ENCODE peak calls at places on chromosomes 2 and 18, in nine cellular contexts. Z is adrenal gland, R is ovary, S is sigmoid colon, E is neural progenitor cell, C is OCI-LY7, H is fibroblast of lung, L is K562, B is cardiac muscle cell. G is an unnamed sample.

GRCh38 chr2:120464448-120464931 is 118.6 kb downstream of the INHBB start:
- DNase-seq in E (no peak), S (no peak), H (no peak), R (no peak), L (no peak), B (no peak), C (no peak), Z (no peak), G (no peak)

GRCh38 chr2:169799555-169799954 is 884 bp downstream of the SSB start:
- DNase-seq in H (no peak), L (peak), Z (no peak), B (peak), R (no peak), S (no peak), C (peak), E (peak), G (no peak)

GRCh38 chr18:79447703-79448367 is 52.1 kb downstream of the NFATC1 start:
- DNase-seq in Z (no peak), C (no peak), S (no peak), H (peak), L (no peak), B (no peak), E (no peak), R (no peak), G (no peak)

GRCh38 chr18:30271716-30272115 is 770.8 kb downstream of the DSC3 start:
- DNase-seq in L (no peak), B (no peak), C (no peak), R (no peak), H (no peak), Z (no peak), S (no peak), E (peak), G (no peak)

GRCh38 chr18:26091047-26091630 is 726 bp upstream of the SS18 start:
- DNase-seq in S (peak), R (no peak), Z (peak), B (no peak), L (no peak), E (no peak), C (peak), H (no peak), G (no peak)

GRCh38 chr18:22276334-22276713 is 106.9 kb downstream of the GATA6 start:
- DNase-seq in E (no peak), S (no peak), Z (peak), R (no peak), B (no peak), H (no peak), L (no peak), C (no peak), G (no peak)

GRCh38 chr2:142140434-142140845 is 9.6 kb upstream of the LRP1B start:
- DNase-seq in B (peak), L (no peak), H (peak), Z (no peak), R (no peak), S (no peak), E (peak), C (peak), G (no peak)

GRCh38 chr18:48621815-48622555 is 83.2 kb downstream of the CTIF start:
- DNase-seq in R (no peak), S (no peak), H (no peak), E (no peak), Z (no peak), C (peak), B (no peak), L (no peak), G (no peak)

GRCh38 chr2:215793747-215794595 is 219.4 kb downstream of the MREG start:
- DNase-seq in E (no peak), Z (no peak), R (no peak), C (no peak), H (peak), B (peak), S (no peak), L (peak), G (no peak)

GRCh38 chr2:1541812-1542211 is 128.5 kb downstream of the TPO start:
- DNase-seq in S (no peak), C (no peak), Z (no peak), H (no peak), R (no peak), E (no peak), L (no peak), B (no peak), G (no peak)

GRCh38 chr2:214987261-214987660 is 151.2 kb downstream of the ABCA12 start:
- DNase-seq in S (no peak), Z (no peak), L (no peak), H (no peak), E (no peak), B (no peak), C (no peak), R (no peak), G (no peak)

GRCh38 chr18:13492314-13492713 is 234.0 kb downstream of the FAM210A start:
- DNase-seq in Z (no peak), H (no peak), E (no peak), L (no peak), R (no peak), C (no peak), S (no peak), B (no peak), G (peak)

GRCh38 chr2:128311755-128312341 is 6.8 kb downstream of the HS6ST1 start:
- DNase-seq in R (no peak), B (no peak), Z (peak), E (peak), C (no peak), H (no peak), L (no peak), S (peak), G (no peak)

GRCh38 chr2:233185320-233185719 is 66.2 kb upstream of the ATG16L1 start:
- DNase-seq in B (no peak), H (no peak), L (no peak), R (no peak), S (no peak), Z (no peak), E (no peak), C (no peak), G (no peak)

GRCh38 chr18:46322941-46323340 is 218.8 kb downstream of the HAUS1 start:
- DNase-seq in R (no peak), E (peak), B (no peak), C (no peak), H (no peak), S (no peak), L (no peak), Z (no peak), G (no peak)

GRCh38 chr18:40437517-40437916 is 1517.5 kb upstream of the PIK3C3 start:
- DNase-seq in H (peak), B (peak), C (no peak), S (no peak), L (no peak), E (no peak), R (no peak), Z (no peak), G (peak)

GRCh38 chr2:165646321-165646801 is 147.7 kb downstream of the GALNT3 start:
- DNase-seq in L (no peak), S (no peak), C (no peak), E (no peak), B (peak), H (peak), Z (no peak), R (no peak), G (peak)

GRCh38 chr2:31049913-31050588 is 88.2 kb downstream of the GALNT14 start:
- DNase-seq in Z (no peak), R (no peak), S (no peak), E (no peak), B (no peak), L (no peak), C (no peak), H (no peak), G (no peak)

GRCh38 chr2:33344230-33344629 is 132.2 kb upstream of the RASGRP3 start:
- DNase-seq in E (no peak), L (no peak), B (no peak), Z (no peak), R (no peak), H (no peak), S (no peak), C (no peak), G (no peak)

GRCh38 chr2:240812721-240813120 is 7.3 kb downstream of the KIF1A start:
- DNase-seq in B (no peak), R (no peak), L (no peak), Z (peak), C (no peak), S (no peak), E (no peak), H (no peak), G (no peak)

GRCh38 chr2:23287250-23287704 is 97.7 kb upstream of the KLHL29 start:
- DNase-seq in L (no peak), E (peak), S (peak), Z (peak), R (peak), H (peak), B (peak), C (no peak), G (no peak)

GRCh38 chr2:232556426-232556825 is 5.9 kb downstream of the EIF4E2 start:
- DNase-seq in L (no peak), R (no peak), E (no peak), S (no peak), C (no peak), Z (no peak), B (no peak), H (no peak), G (no peak)

GRCh38 chr18:36499938-36500337 is 202.4 kb downstream of the FHOD3 start:
- DNase-seq in S (no peak), L (no peak), Z (no peak), E (no peak), B (peak), C (no peak), R (no peak), H (no peak), G (no peak)

GRCh38 chr2:28406276-28407096 is 13.8 kb downstream of the FOSL2 start:
- DNase-seq in R (no peak), H (peak), S (peak), B (peak), E (no peak), L (no peak), Z (peak), C (no peak), G (no peak)

GRCh38 chr18:35076556-35076955 is 35.3 kb downstream of the MAPRE2 start:
- DNase-seq in B (peak), H (peak), S (no peak), C (no peak), Z (no peak), E (no peak), R (no peak), L (no peak), G (no peak)

GRCh38 chr2:220396287-220396686 is 768.9 kb downstream of the SLC4A3 start:
- DNase-seq in L (no peak), S (no peak), C (no peak), B (peak), E (no peak), R (no peak), Z (no peak), H (peak), G (no peak)

GRCh38 chr2:23009545-23010149 is 375.3 kb upstream of the KLHL29 start:
- DNase-seq in Z (peak), H (peak), E (no peak), L (no peak), C (no peak), S (peak), B (peak), R (no peak), G (no peak)

GRCh38 chr18:63757541-63757940 is 17.7 kb upstream of the SERPINB7 start:
- DNase-seq in R (no peak), B (no peak), H (no peak), Z (no peak), S (no peak), C (no peak), E (no peak), L (no peak), G (no peak)

GRCh38 chr2:128410035-128410757 is 91.5 kb upstream of the HS6ST1 start:
- DNase-seq in L (no peak), Z (peak), H (no peak), E (no peak), S (no peak), R (no peak), B (no peak), C (no peak), G (no peak)

GRCh38 chr2:72579595-72580180 is 246.1 kb downstream of the EXOC6B start:
- DNase-seq in L (no peak), E (peak), S (no peak), C (peak), R (no peak), B (peak), H (peak), Z (no peak), G (no peak)

GRCh38 chr2:174336403-174337336 is 1.9 kb downstream of the SP9 start:
- DNase-seq in Z (no peak), C (peak), L (peak), H (no peak), S (no peak), E (peak), B (no peak), R (no peak), G (peak)

DNA sequence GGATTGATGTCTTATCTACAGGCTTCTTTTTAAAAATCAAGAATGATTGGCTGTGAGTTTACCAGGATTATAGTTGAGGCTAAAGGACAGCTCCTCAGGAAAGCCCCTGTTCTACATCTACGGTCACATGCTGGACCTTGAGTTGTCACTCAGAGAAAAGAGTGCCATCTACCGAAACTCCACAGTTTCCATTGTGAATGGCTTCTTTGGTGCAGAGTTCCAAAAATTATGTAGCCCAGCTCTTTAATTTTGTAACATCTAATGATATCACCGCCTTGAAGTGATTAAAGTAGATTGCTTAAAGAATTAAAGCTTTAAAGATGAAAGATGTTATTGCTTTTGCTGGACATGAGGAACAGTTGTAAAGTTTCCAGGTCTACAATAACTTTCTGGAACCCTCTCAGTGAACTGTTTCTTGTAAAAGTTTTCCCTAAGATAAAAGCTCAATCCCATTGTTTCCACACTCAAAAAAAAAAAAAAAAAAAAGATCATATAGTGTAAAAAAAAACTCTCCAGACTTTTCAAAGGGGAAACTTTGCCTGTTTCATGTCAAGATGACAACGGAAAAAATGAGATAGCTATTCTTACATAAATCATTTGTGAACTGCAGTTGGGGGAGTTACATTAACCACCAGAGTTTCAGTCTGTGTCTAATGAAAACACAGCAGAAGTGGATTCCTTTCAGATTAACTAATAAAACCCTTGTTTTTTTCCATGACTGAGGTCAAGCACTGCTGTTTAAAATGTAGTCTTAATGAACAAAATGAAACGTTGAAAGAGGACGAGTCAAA is 4.3 kb downstream of the COL3A1 start:
- DNase-seq in C (no peak), H (peak), R (no peak), E (peak), B (peak), L (no peak), S (no peak), Z (no peak), G (no peak)
- TF ChIP-seq CTCF in C (peak), H (peak), R (no peak), E (peak), B (peak), L (no peak), S (no peak), Z (no peak), G (no peak)

GRCh38 chr18:57803119-57803969 is at the start of gene ATP8B1:
- DNase-seq in E (peak), L (peak), H (peak), B (peak), S (peak), Z (peak), R (peak), C (no peak), G (no peak)
- H3K4me3 ChIP-seq in E (peak), L (peak), H (peak), B (peak), S (peak), Z (peak), R (peak), C (no peak), G (no peak)

DNA sequence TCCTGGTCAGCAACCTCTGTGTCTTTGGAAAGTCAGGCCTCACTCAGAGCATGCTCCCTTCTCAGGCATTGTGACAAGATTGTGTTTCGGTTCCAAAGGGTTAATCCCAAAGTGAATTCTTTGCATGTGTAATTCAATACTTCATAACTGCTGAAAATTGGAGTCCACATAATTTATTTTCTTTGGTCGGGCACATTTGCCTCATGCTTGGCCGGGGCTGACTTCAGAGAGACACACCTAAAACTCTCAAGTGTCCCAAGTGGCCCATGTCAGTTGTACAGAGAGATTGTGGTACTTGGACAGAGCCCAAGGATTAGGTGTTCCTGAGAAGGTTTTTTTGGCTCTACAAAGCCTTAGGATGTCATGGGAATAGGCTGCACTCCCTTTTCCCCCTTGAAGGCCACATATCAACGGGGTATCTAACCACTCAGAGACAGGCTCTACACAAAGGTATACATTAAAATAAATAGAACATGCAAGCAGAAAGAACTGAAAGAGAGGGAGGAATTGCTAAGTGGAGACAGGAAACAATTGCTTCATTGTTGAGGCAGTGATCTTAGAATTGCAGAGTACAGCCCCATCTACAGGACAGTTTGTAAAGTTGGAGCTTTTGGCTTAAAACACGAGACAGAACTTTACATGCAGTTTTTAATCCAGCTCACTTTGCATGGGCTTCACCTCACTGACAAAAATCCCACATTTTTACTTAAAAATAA is 1232.3 kb upstream of the ZEB2 start:
- DNase-seq in Z (peak), E (peak), B (peak), L (peak), C (peak), H (peak), R (no peak), S (no peak), G (no peak)
- H3K27ac ChIP-seq in Z (no peak), E (no peak), B (peak), L (peak), C (peak), H (no peak), R (peak), S (peak), G (no peak)

GRCh38 chr2:203705184-203705583 is 1.3 kb upstream of the CD28 start:
- DNase-seq in E (no peak), R (no peak), B (no peak), C (peak), S (no peak), L (no peak), Z (no peak), H (no peak), G (no peak)
- TF ChIP-seq CTCF in E (no peak), R (no peak), B (no peak), C (no peak), S (no peak), L (no peak), Z (no peak), H (no peak), G (no peak)

GRCh38 chr18:56191334-56191733 is 447.1 kb downstream of the TXNL1 start:
- DNase-seq in S (no peak), B (no peak), Z (no peak), C (no peak), H (no peak), E (no peak), R (no peak), L (no peak), G (no peak)

GRCh38 chr18:56197460-56197859 is 440.9 kb downstream of the TXNL1 start:
- DNase-seq in S (no peak), R (no peak), Z (no peak), C (no peak), L (no peak), E (no peak), H (no peak), B (no peak), G (no peak)

GRCh38 chr18:56200381-56200831 is 438.0 kb downstream of the TXNL1 start:
- DNase-seq in S (no peak), R (no peak), C (no peak), B (peak), H (peak), L (no peak), E (no peak), Z (no peak), G (no peak)

GRCh38 chr18:56199580-56200320 is 438.6 kb downstream of the TXNL1 start:
- DNase-seq in B (no peak), C (no peak), L (no peak), H (no peak), Z (no peak), R (no peak), E (no peak), S (no peak), G (no peak)

GRCh38 chr18:56196495-56197225 is 441.7 kb downstream of the TXNL1 start:
- DNase-seq in H (no peak), E (no peak), Z (no peak), B (peak), R (no peak), S (no peak), L (no peak), C (no peak), G (no peak)
- H3K4me3 ChIP-seq in H (no peak), E (no peak), Z (no peak), B (no peak), R (no peak), S (no peak), L (no peak), C (no peak), G (no peak)

GRCh38 chr2:239211391-239212094 is 189.3 kb downstream of the HDAC4 start:
- DNase-seq in L (no peak), E (no peak), B (no peak), S (peak), H (no peak), Z (no peak), C (no peak), R (peak), G (no peak)
- H3K27ac ChIP-seq in L (no peak), E (no peak), B (no peak), S (no peak), H (no peak), Z (no peak), C (no peak), R (no peak), G (no peak)

GRCh38 chr2:109438773-109439191 is 175.0 kb downstream of the SEPTIN10 start:
- DNase-seq in S (peak), H (peak), B (peak), C (no peak), Z (peak), L (no peak), R (no peak), E (no peak), G (no peak)
- TF ChIP-seq CTCF in S (no peak), H (no peak), B (no peak), C (no peak), Z (no peak), L (no peak), R (no peak), E (no peak), G (no peak)